ENCODE peak calls at places on chromosomes 2 and 18, in six cellular contexts. One of them, this sample, is unnamed.

GRCh38 chr2:225192869-225193268 is 150.6 kb upstream of the DOCK10 start:
- DNase-seq in HepG2: no peak
- DNase-seq in spleen: no peak
- DNase-seq in HCT116: no peak
- DNase-seq in GM12892: no peak
- DNase-seq in breast epithelium: no peak
- DNase-seq in this sample: no peak

GRCh38 chr18:74115046-74115445 is 32.6 kb downstream of the FBXO15 start:
- DNase-seq in HepG2: no peak
- DNase-seq in spleen: peak
- DNase-seq in HCT116: no peak
- DNase-seq in GM12892: no peak
- DNase-seq in breast epithelium: no peak
- DNase-seq in this sample: no peak

GRCh38 chr2:234712421-234712935 is 215.6 kb upstream of the ARL4C start:
- DNase-seq in HepG2: no peak
- DNase-seq in spleen: no peak
- DNase-seq in HCT116: no peak
- DNase-seq in GM12892: no peak
- DNase-seq in breast epithelium: no peak
- DNase-seq in this sample: no peak

GRCh38 chr18:26482567-26482966 is 65.8 kb downstream of the KCTD1 start:
- DNase-seq in HepG2: no peak
- DNase-seq in spleen: no peak
- DNase-seq in HCT116: no peak
- DNase-seq in GM12892: no peak
- DNase-seq in breast epithelium: no peak
- DNase-seq in this sample: no peak

GRCh38 chr2:110149330-110150220 is 34.0 kb upstream of the MALL start:
- DNase-seq in HepG2: no peak
- DNase-seq in spleen: no peak
- DNase-seq in HCT116: peak
- DNase-seq in GM12892: no peak
- DNase-seq in breast epithelium: no peak
- DNase-seq in this sample: no peak

GRCh38 chr2:186496401-186496800 is 10.3 kb downstream of the ZC3H15 start:
- DNase-seq in HepG2: no peak
- DNase-seq in spleen: no peak
- DNase-seq in HCT116: no peak
- DNase-seq in GM12892: no peak
- DNase-seq in breast epithelium: no peak
- DNase-seq in this sample: no peak

GRCh38 chr2:201644001-201644400 is 698 bp upstream of the TMEM237 start:
- DNase-seq in HepG2: no peak
- DNase-seq in spleen: no peak
- DNase-seq in HCT116: no peak
- DNase-seq in GM12892: no peak
- DNase-seq in breast epithelium: peak
- DNase-seq in this sample: peak

GRCh38 chr18:36386150-36386920 is 88.8 kb downstream of the FHOD3 start:
- DNase-seq in HepG2: no peak
- DNase-seq in spleen: no peak
- DNase-seq in HCT116: no peak
- DNase-seq in GM12892: no peak
- DNase-seq in breast epithelium: no peak
- DNase-seq in this sample: no peak

GRCh38 chr18:10404148-10404547 is 50.3 kb upstream of the APCDD1 start:
- DNase-seq in HepG2: no peak
- DNase-seq in spleen: no peak
- DNase-seq in HCT116: no peak
- DNase-seq in GM12892: no peak
- DNase-seq in breast epithelium: no peak
- DNase-seq in this sample: no peak

GRCh38 chr18:10420561-10421352 is 33.7 kb upstream of the APCDD1 start:
- DNase-seq in HepG2: no peak
- DNase-seq in spleen: no peak
- DNase-seq in HCT116: no peak
- DNase-seq in GM12892: no peak
- DNase-seq in breast epithelium: no peak
- DNase-seq in this sample: no peak

GRCh38 chr18:32378705-32379104 is 92.0 kb downstream of the GAREM1 start:
- DNase-seq in HepG2: peak
- DNase-seq in spleen: no peak
- DNase-seq in HCT116: no peak
- DNase-seq in GM12892: no peak
- DNase-seq in breast epithelium: no peak
- DNase-seq in this sample: no peak

GRCh38 chr2:1546023-1546591 is 132.8 kb downstream of the TPO start:
- DNase-seq in HepG2: peak
- DNase-seq in spleen: no peak
- DNase-seq in HCT116: peak
- DNase-seq in GM12892: no peak
- DNase-seq in breast epithelium: no peak
- DNase-seq in this sample: no peak

GRCh38 chr2:96287273-96287856 is 18.0 kb downstream of the SNRNP200 start:
- DNase-seq in HepG2: no peak
- DNase-seq in spleen: no peak
- DNase-seq in HCT116: no peak
- DNase-seq in GM12892: no peak
- DNase-seq in breast epithelium: no peak
- DNase-seq in this sample: no peak

GRCh38 chr2:46909771-46910419 is 5.7 kb downstream of the MCFD2 start:
- DNase-seq in HepG2: peak
- DNase-seq in spleen: no peak
- DNase-seq in HCT116: peak
- DNase-seq in GM12892: peak
- DNase-seq in breast epithelium: no peak
- DNase-seq in this sample: no peak

GRCh38 chr18:73365018-73365417 is 497.2 kb upstream of the NETO1 start:
- DNase-seq in HepG2: no peak
- DNase-seq in spleen: no peak
- DNase-seq in HCT116: no peak
- DNase-seq in GM12892: no peak
- DNase-seq in breast epithelium: no peak
- DNase-seq in this sample: no peak

GRCh38 chr18:9683418-9684396 is 24.4 kb upstream of the RAB31 start:
- DNase-seq in HepG2: peak
- DNase-seq in spleen: no peak
- DNase-seq in HCT116: peak
- DNase-seq in GM12892: no peak
- DNase-seq in breast epithelium: no peak
- DNase-seq in this sample: no peak

GRCh38 chr2:66095820-66096219 is 339.1 kb upstream of the MEIS1 start:
- DNase-seq in HepG2: no peak
- DNase-seq in spleen: no peak
- DNase-seq in HCT116: no peak
- DNase-seq in GM12892: no peak
- DNase-seq in breast epithelium: no peak
- DNase-seq in this sample: no peak

GRCh38 chr2:138779451-138780440 is at the start of gene NXPH2:
- DNase-seq in HepG2: no peak
- DNase-seq in spleen: no peak
- DNase-seq in HCT116: no peak
- DNase-seq in GM12892: no peak
- DNase-seq in breast epithelium: no peak
- DNase-seq in this sample: no peak

GRCh38 chr2:1421731-1422130 is 8.5 kb downstream of the TPO start:
- DNase-seq in HepG2: no peak
- DNase-seq in spleen: no peak
- DNase-seq in HCT116: no peak
- DNase-seq in GM12892: no peak
- DNase-seq in breast epithelium: no peak
- DNase-seq in this sample: no peak

GRCh38 chr2:14255135-14255820 is 377.2 kb upstream of the LRATD1 start:
- DNase-seq in HepG2: no peak
- DNase-seq in spleen: no peak
- DNase-seq in HCT116: no peak
- DNase-seq in GM12892: no peak
- DNase-seq in breast epithelium: no peak
- DNase-seq in this sample: no peak

GRCh38 chr2:68463287-68463877 is 3.7 kb downstream of the FBXO48 start:
- DNase-seq in HepG2: peak
- DNase-seq in spleen: no peak
- DNase-seq in HCT116: peak
- DNase-seq in GM12892: no peak
- DNase-seq in breast epithelium: no peak
- DNase-seq in this sample: no peak

GRCh38 chr2:85011747-85012146 is 40.8 kb downstream of the KCMF1 start:
- DNase-seq in HepG2: peak
- DNase-seq in spleen: no peak
- DNase-seq in HCT116: no peak
- DNase-seq in GM12892: no peak
- DNase-seq in breast epithelium: no peak
- DNase-seq in this sample: no peak

GRCh38 chr2:157143901-157144300 is 113.6 kb upstream of the GALNT5 start:
- DNase-seq in HepG2: no peak
- DNase-seq in spleen: peak
- DNase-seq in HCT116: no peak
- DNase-seq in GM12892: no peak
- DNase-seq in breast epithelium: no peak
- DNase-seq in this sample: no peak

GRCh38 chr2:74048843-74049519 is 64.3 kb downstream of the TET3 start:
- DNase-seq in HepG2: no peak
- DNase-seq in spleen: no peak
- DNase-seq in HCT116: no peak
- DNase-seq in GM12892: no peak
- DNase-seq in breast epithelium: no peak
- DNase-seq in this sample: no peak

GRCh38 chr18:9096698-9097097 is 5.8 kb upstream of the NDUFV2 start:
- DNase-seq in HepG2: no peak
- DNase-seq in spleen: no peak
- DNase-seq in HCT116: no peak
- DNase-seq in GM12892: no peak
- DNase-seq in breast epithelium: no peak
- DNase-seq in this sample: no peak

GRCh38 chr2:171807831-171808393 is 86.1 kb downstream of the SLC25A12 start:
- DNase-seq in HepG2: peak
- DNase-seq in spleen: no peak
- DNase-seq in HCT116: no peak
- DNase-seq in GM12892: no peak
- DNase-seq in breast epithelium: no peak
- DNase-seq in this sample: no peak
- TF ChIP-seq POLR2AphosphoS5 in HepG2: no peak
- TF ChIP-seq POLR2AphosphoS5 in spleen: no peak
- TF ChIP-seq POLR2AphosphoS5 in HCT116: no peak
- TF ChIP-seq POLR2AphosphoS5 in GM12892: no peak
- TF ChIP-seq POLR2AphosphoS5 in breast epithelium: no peak
- TF ChIP-seq POLR2AphosphoS5 in this sample: no peak

GRCh38 chr2:97718051-97718882 is 4.9 kb downstream of the ZAP70 start:
- DNase-seq in HepG2: no peak
- DNase-seq in spleen: peak
- DNase-seq in HCT116: no peak
- DNase-seq in GM12892: peak
- DNase-seq in breast epithelium: no peak
- DNase-seq in this sample: no peak
- TF ChIP-seq POLR2A in HepG2: no peak
- TF ChIP-seq POLR2A in spleen: no peak
- TF ChIP-seq POLR2A in HCT116: no peak
- TF ChIP-seq POLR2A in GM12892: no peak
- TF ChIP-seq POLR2A in breast epithelium: no peak
- TF ChIP-seq POLR2A in this sample: no peak

DNA sequence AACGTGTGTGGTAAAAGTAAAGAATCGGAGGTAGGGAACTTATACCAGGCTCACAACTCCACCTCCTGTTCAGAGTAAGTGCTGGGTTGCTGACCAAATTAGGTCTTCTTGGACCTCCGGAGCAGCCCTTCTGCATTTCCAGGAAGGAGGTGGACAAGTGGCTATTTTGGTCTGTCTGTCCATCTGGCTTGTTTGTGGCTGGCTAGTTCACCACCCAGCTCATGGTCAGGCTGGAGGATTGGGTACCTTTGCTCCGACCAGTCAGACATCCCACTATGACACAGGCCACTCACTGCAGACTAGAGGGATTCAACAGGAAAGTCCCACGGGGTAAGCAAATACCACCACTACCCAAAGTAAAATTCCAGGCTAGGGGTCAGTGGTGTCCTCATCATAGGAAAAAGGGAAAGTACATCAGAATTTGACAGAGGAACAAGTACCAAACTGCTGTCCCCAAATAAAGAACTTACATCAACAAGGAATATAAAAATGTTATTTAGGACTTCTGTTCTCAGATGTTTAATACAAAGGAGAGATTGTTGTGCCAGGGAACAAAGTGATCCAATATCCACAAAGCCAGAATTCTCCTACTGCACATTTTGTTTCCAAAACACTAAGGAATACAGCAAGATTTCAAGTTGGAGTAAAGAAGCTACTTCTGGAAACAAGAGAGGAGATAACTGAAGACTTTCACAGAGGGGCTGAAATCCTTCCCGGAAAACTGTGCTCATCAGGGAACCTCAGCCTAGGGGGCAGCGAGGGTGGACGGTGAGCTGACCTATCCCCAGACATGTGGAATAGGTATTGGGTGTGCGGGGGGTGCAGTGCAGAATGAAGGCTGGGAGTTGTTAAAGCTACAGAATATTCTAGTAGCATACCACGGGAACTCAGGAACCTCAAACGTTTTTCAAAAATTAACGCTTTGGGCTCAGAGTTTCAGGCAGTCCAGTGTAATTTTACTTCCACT is 56.9 kb downstream of the BCL2 start:
- DNase-seq in HepG2: no peak
- DNase-seq in spleen: no peak
- DNase-seq in HCT116: no peak
- DNase-seq in GM12892: no peak
- DNase-seq in breast epithelium: peak
- DNase-seq in this sample: no peak
- TF ChIP-seq POLR2AphosphoS5 in HepG2: no peak
- TF ChIP-seq POLR2AphosphoS5 in spleen: no peak
- TF ChIP-seq POLR2AphosphoS5 in HCT116: no peak
- TF ChIP-seq POLR2AphosphoS5 in GM12892: no peak
- TF ChIP-seq POLR2AphosphoS5 in breast epithelium: peak
- TF ChIP-seq POLR2AphosphoS5 in this sample: peak

GRCh38 chr2:9753665-9754531 is 89.4 kb upstream of the TAF1B start:
- DNase-seq in HepG2: no peak
- DNase-seq in spleen: no peak
- DNase-seq in HCT116: no peak
- DNase-seq in GM12892: no peak
- DNase-seq in breast epithelium: peak
- DNase-seq in this sample: peak
- TF ChIP-seq POLR2A in HepG2: no peak
- TF ChIP-seq POLR2A in spleen: no peak
- TF ChIP-seq POLR2A in HCT116: no peak
- TF ChIP-seq POLR2A in GM12892: peak
- TF ChIP-seq POLR2A in breast epithelium: no peak
- TF ChIP-seq POLR2A in this sample: peak

GRCh38 chr2:101961287-101962242 is 30.2 kb upstream of the IL1R2 start:
- DNase-seq in HepG2: peak
- DNase-seq in spleen: peak
- DNase-seq in HCT116: no peak
- DNase-seq in GM12892: no peak
- DNase-seq in breast epithelium: peak
- DNase-seq in this sample: peak
- TF ChIP-seq POLR2AphosphoS5 in HepG2: peak
- TF ChIP-seq POLR2AphosphoS5 in spleen: peak
- TF ChIP-seq POLR2AphosphoS5 in HCT116: no peak
- TF ChIP-seq POLR2AphosphoS5 in GM12892: no peak
- TF ChIP-seq POLR2AphosphoS5 in breast epithelium: peak
- TF ChIP-seq POLR2AphosphoS5 in this sample: peak